ENCODE peak calls at places on chromosomes 1 and 21, in seven cellular contexts. R is heart left ventricle, L is Panc1, H is PC-3, F is GM23338, P is fibroblast of lung, K is colonic mucosa. G is an unnamed sample.

GRCh38 chr1:121418369-121419049 is 233.7 kb downstream of the SRGAP2C start:
- DNase-seq in R (no peak), L (no peak), H (no peak), F (peak), P (no peak), K (no peak), G (no peak)

GRCh38 chr1:25909062-25909461 is 2.8 kb upstream of the STMN1 start:
- DNase-seq in R (no peak), L (no peak), H (no peak), F (no peak), P (no peak), K (no peak), G (no peak)

GRCh38 chr1:12776801-12777557 is 3.4 kb downstream of the PRAMEF12 start:
- DNase-seq in R (no peak), L (no peak), H (no peak), F (no peak), P (no peak), K (no peak), G (no peak)

GRCh38 chr1:156487862-156488261 is 12.7 kb downstream of the MEF2D start:
- DNase-seq in R (no peak), L (no peak), H (no peak), F (no peak), P (no peak), K (no peak), G (no peak)

GRCh38 chr1:91526496-91526895 is 25.8 kb downstream of the CDC7 start:
- DNase-seq in R (no peak), L (no peak), H (no peak), F (no peak), P (peak), K (no peak), G (no peak)

GRCh38 chr1:179865377-179865776 is 12.2 kb downstream of the TOR1AIP2 start:
- DNase-seq in R (peak), L (no peak), H (no peak), F (no peak), P (no peak), K (no peak), G (no peak)

GRCh38 chr1:242203290-242203689 is 204.4 kb upstream of the MAP1LC3C start:
- DNase-seq in R (no peak), L (no peak), H (no peak), F (no peak), P (no peak), K (no peak), G (no peak)

GRCh38 chr1:154911691-154912550 is 24.6 kb downstream of the PMVK start:
- DNase-seq in R (peak), L (no peak), H (no peak), F (no peak), P (no peak), K (no peak), G (no peak)

GRCh38 chr1:233327938-233328660 is 575 bp downstream of the MAP3K21 start:
- DNase-seq in R (peak), L (no peak), H (peak), F (peak), P (peak), K (peak), G (no peak)

GRCh38 chr1:117174851-117175250 is 35.9 kb downstream of the VTCN1 start:
- DNase-seq in R (no peak), L (no peak), H (no peak), F (peak), P (no peak), K (no peak), G (no peak)

GRCh38 chr1:15027515-15027948 is 126.0 kb upstream of the TMEM51 start:
- DNase-seq in R (peak), L (peak), H (peak), F (peak), P (peak), K (peak), G (no peak)

GRCh38 chr1:96234299-96234698 is 487.3 kb upstream of the PTBP2 start:
- DNase-seq in R (no peak), L (no peak), H (peak), F (no peak), P (peak), K (no peak), G (no peak)

GRCh38 chr1:1605034-1605591 is 5.2 kb upstream of the FNDC10 start:
- DNase-seq in R (no peak), L (no peak), H (no peak), F (no peak), P (no peak), K (no peak), G (no peak)

GRCh38 chr21:41769521-41769920 is 2.7 kb upstream of the RIPK4 start:
- DNase-seq in R (no peak), L (no peak), H (no peak), F (no peak), P (no peak), K (no peak), G (no peak)

GRCh38 chr21:23968722-23969647 is 1638.3 kb downstream of the MRPL39 start:
- DNase-seq in R (no peak), L (peak), H (peak), F (peak), P (peak), K (peak), G (no peak)

GRCh38 chr1:209250970-209251636 is 332.4 kb upstream of the CAMK1G start:
- DNase-seq in R (no peak), L (no peak), H (no peak), F (no peak), P (peak), K (no peak), G (no peak)

GRCh38 chr1:3628445-3628844 is 3.6 kb downstream of the TPRG1L start:
- DNase-seq in R (no peak), L (no peak), H (no peak), F (no peak), P (no peak), K (no peak), G (no peak)

GRCh38 chr1:11529330-11529729 is 50.4 kb downstream of the DISP3 start:
- DNase-seq in R (no peak), L (no peak), H (no peak), F (no peak), P (no peak), K (no peak), G (no peak)

GRCh38 chr1:12603224-12603623 is 14.8 kb downstream of the DHRS3 start:
- DNase-seq in R (no peak), L (no peak), H (no peak), F (no peak), P (no peak), K (no peak), G (no peak)

GRCh38 chr1:94335950-94336349 is 82.2 kb upstream of the ABCD3 start:
- DNase-seq in R (peak), L (peak), H (peak), F (peak), P (peak), K (peak), G (peak)

GRCh38 chr1:150550222-150551048 is 1.2 kb downstream of the ADAMTSL4 start:
- DNase-seq in R (no peak), L (no peak), H (no peak), F (peak), P (no peak), K (no peak), G (no peak)

GRCh38 chr1:230877139-230877923 is 9.0 kb upstream of the C1orf198 start:
- DNase-seq in R (no peak), L (no peak), H (no peak), F (no peak), P (peak), K (no peak), G (no peak)

GRCh38 chr1:110433803-110434202 is 17.1 kb upstream of the PROK1 start:
- DNase-seq in R (peak), L (no peak), H (peak), F (peak), P (peak), K (no peak), G (no peak)

GRCh38 chr1:110155878-110156522 is 5.7 kb downstream of the SLC6A17 start:
- DNase-seq in R (peak), L (no peak), H (peak), F (peak), P (peak), K (peak), G (no peak)

GRCh38 chr1:191290441-191290840 is 812.8 kb upstream of the BRINP3 start:
- DNase-seq in R (no peak), L (no peak), H (no peak), F (peak), P (no peak), K (no peak), G (no peak)

GRCh38 chr1:238767321-238767720 is 619.0 kb upstream of the CHRM3 start:
- DNase-seq in R (no peak), L (no peak), H (no peak), F (no peak), P (no peak), K (no peak), G (no peak)

GRCh38 chr21:38956006-38956405 is 150.3 kb downstream of the ETS2 start:
- DNase-seq in R (peak), L (no peak), H (no peak), F (no peak), P (no peak), K (no peak), G (no peak)

GRCh38 chr21:38958940-38959685 is 153.4 kb downstream of the ETS2 start:
- DNase-seq in R (peak), L (no peak), H (no peak), F (no peak), P (peak), K (peak), G (no peak)

GRCh38 chr21:38955495-38955894 is 149.8 kb downstream of the ETS2 start:
- DNase-seq in R (peak), L (no peak), H (peak), F (no peak), P (peak), K (peak), G (no peak)

GRCh38 chr21:38957575-38958340 is 152.0 kb downstream of the ETS2 start:
- DNase-seq in R (peak), L (no peak), H (no peak), F (no peak), P (no peak), K (no peak), G (no peak)

GRCh38 chr21:38956791-38957571 is 151.3 kb downstream of the ETS2 start:
- DNase-seq in R (peak), L (no peak), H (no peak), F (no peak), P (peak), K (peak), G (no peak)
- H3K27ac ChIP-seq in R (no peak), L (no peak), H (no peak), F (no peak), P (no peak), K (peak), G (no peak)

DNA sequence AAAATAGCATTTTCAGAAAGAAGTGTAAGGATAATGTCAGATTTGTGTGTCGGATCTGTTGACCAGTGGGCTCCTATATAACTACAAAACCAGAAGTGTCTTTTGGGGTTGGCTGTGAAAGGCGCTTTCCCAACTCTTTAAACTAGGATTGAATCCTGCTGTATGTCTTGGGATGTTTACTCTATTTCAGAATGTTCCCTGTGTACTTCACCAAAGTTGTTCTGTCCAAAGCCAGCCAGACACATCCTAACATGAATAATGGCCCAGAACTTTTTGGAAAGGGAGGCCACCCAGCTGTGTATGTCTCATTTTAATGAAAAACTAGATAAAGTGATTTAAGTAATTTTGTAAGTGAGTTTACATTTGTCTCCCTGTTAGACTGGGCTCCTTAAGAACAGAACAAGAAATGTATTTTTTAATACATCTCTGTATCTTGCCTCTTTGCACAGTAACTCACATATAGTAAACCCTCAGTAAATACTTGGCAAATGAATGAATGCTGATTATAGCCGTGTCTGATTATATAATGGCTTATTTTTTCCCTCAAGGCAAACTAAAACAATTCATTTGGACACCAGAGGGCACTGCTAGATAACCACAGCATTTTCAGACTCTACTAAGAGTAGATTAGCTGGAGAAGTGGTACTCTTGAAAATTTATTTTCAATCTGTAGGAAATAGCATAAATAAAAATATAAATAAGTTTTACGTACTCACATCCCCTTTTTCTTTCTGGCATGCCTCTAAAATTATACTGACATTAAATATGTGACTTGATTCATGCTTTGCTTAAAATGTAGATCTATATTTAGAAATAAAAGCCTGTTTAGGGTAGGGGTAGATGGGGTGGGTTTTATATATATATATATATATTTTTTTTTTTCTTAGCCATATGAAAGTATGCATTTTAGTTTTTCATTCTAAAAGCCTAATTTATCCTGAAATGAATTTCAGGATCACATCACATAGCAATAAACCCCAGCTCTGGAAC is 23.8 kb downstream of the TSEN15 start:
- DNase-seq in R (no peak), L (no peak), H (peak), F (peak), P (peak), K (peak), G (no peak)
- TF ChIP-seq CTCF in R (peak), L (peak), H (peak), F (peak), P (peak), K (peak), G (peak)

GRCh38 chr1:88888755-88889154 is 2.6 kb downstream of the GTF2B start:
- DNase-seq in R (no peak), L (no peak), H (no peak), F (no peak), P (no peak), K (no peak), G (no peak)
- H3K27ac ChIP-seq in R (no peak), L (no peak), H (no peak), F (no peak), P (no peak), K (no peak), G (no peak)

DNA sequence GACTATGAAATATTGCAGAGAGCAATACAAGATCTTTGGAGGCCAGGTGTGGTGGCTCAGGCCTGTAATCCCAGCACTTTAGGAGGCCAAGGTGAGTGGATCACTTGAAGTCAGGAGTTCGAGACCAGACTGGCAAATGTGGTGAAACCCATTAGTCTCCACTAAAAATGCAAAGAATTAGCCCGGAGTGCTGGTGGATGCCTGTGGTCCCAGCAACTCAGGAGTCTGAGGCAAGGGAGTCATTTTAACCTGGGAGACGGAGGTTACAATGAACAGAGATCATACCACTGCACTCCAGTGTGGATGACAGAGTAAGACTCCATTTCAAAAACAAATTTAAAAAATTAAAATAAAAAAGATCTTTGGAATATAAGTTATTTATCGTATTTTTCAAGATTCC is 76.6 kb downstream of the PRKAB2 start:
- DNase-seq in R (no peak), L (no peak), H (no peak), F (no peak), P (no peak), K (no peak), G (no peak)
- TF ChIP-seq CTCF in R (no peak), L (no peak), H (no peak), F (no peak), P (no peak), K (no peak), G (no peak)

GRCh38 chr21:34968414-34969333 is 80.4 kb downstream of the RUNX1 start:
- DNase-seq in R (no peak), L (no peak), H (no peak), F (no peak), P (no peak), K (no peak), G (no peak)
- H3K27ac ChIP-seq in R (no peak), L (no peak), H (peak), F (no peak), P (no peak), K (no peak), G (no peak)

GRCh38 chr21:38793060-38793459 is 12.7 kb upstream of the ETS2 start:
- DNase-seq in R (no peak), L (no peak), H (no peak), F (no peak), P (no peak), K (no peak), G (no peak)

GRCh38 chr21:38796426-38796825 is 9.3 kb upstream of the ETS2 start:
- DNase-seq in R (no peak), L (no peak), H (peak), F (no peak), P (peak), K (no peak), G (no peak)

GRCh38 chr21:38795475-38795874 is 10.3 kb upstream of the ETS2 start:
- DNase-seq in R (no peak), L (no peak), H (no peak), F (no peak), P (no peak), K (no peak), G (no peak)

GRCh38 chr21:38793926-38794713 is 11.6 kb upstream of the ETS2 start:
- DNase-seq in R (no peak), L (no peak), H (peak), F (no peak), P (no peak), K (no peak), G (no peak)

GRCh38 chr21:38794978-38795377 is 10.8 kb upstream of the ETS2 start:
- DNase-seq in R (no peak), L (no peak), H (no peak), F (no peak), P (no peak), K (no peak), G (no peak)
- TF ChIP-seq CTCF in R (no peak), L (peak), H (no peak), F (no peak), P (no peak), K (no peak), G (no peak)